ENCODE peak calls at places on chromosomes 12 and 14, in seven cellular contexts. One of them, this sample, is unnamed.
A peak's percentile ranks its signal among the peaks of the same experiment; 100 is the strongest.

GRCh38 chr12:48361664-48362339 is 11.1 kb upstream of the ZNF641 start:
- DNase-seq in NCI-H2029: no peak
- DNase-seq in SJCRH30: no peak
- DNase-seq in OCI-LY7: no peak
- DNase-seq in CMK: no peak
- DNase-seq in stimulated activated CD4-positive, alpha-beta T cell treated with anti-CD3 and anti-CD28 coated beads, Interleukin-12 subunit alpha, Interleukin-12 subunit beta, amount 100 ng/mL, for 4 hours: no peak
- DNase-seq in brain microvascular endothelial cell: no peak
- DNase-seq in this sample: no peak

GRCh38 chr14:76844223-76844622 is 18.0 kb downstream of the LRRC74A start:
- DNase-seq in NCI-H2029: peak; percentile 28
- DNase-seq in SJCRH30: no peak
- DNase-seq in OCI-LY7: no peak
- DNase-seq in CMK: peak; percentile 24
- DNase-seq in stimulated activated CD4-positive, alpha-beta T cell treated with anti-CD3 and anti-CD28 coated beads, Interleukin-12 subunit alpha, Interleukin-12 subunit beta, amount 100 ng/mL, for 4 hours: peak; percentile 50
- DNase-seq in brain microvascular endothelial cell: peak; percentile 20
- DNase-seq in this sample: no peak

GRCh38 chr14:68939893-68940613 is 39.0 kb downstream of the ACTN1 start:
- DNase-seq in NCI-H2029: no peak
- DNase-seq in SJCRH30: peak; percentile 91
- DNase-seq in OCI-LY7: no peak
- DNase-seq in CMK: no peak
- DNase-seq in stimulated activated CD4-positive, alpha-beta T cell treated with anti-CD3 and anti-CD28 coated beads, Interleukin-12 subunit alpha, Interleukin-12 subunit beta, amount 100 ng/mL, for 4 hours: no peak
- DNase-seq in brain microvascular endothelial cell: peak; percentile 99
- DNase-seq in this sample: no peak

GRCh38 chr12:91990525-91990924 is 155.1 kb downstream of the BTG1 start:
- DNase-seq in NCI-H2029: no peak
- DNase-seq in SJCRH30: no peak
- DNase-seq in OCI-LY7: no peak
- DNase-seq in CMK: no peak
- DNase-seq in stimulated activated CD4-positive, alpha-beta T cell treated with anti-CD3 and anti-CD28 coated beads, Interleukin-12 subunit alpha, Interleukin-12 subunit beta, amount 100 ng/mL, for 4 hours: no peak
- DNase-seq in brain microvascular endothelial cell: no peak
- DNase-seq in this sample: no peak

GRCh38 chr12:6363330-6364036 is 11.9 kb downstream of the SCNN1A start:
- DNase-seq in NCI-H2029: no peak
- DNase-seq in SJCRH30: no peak
- DNase-seq in OCI-LY7: peak; percentile 72
- DNase-seq in CMK: no peak
- DNase-seq in stimulated activated CD4-positive, alpha-beta T cell treated with anti-CD3 and anti-CD28 coated beads, Interleukin-12 subunit alpha, Interleukin-12 subunit beta, amount 100 ng/mL, for 4 hours: peak; percentile 75
- DNase-seq in brain microvascular endothelial cell: no peak
- DNase-seq in this sample: peak; percentile 58

GRCh38 chr12:7555752-7556151 is 52.2 kb upstream of the CD163 start:
- DNase-seq in NCI-H2029: no peak
- DNase-seq in SJCRH30: peak; percentile 24
- DNase-seq in OCI-LY7: no peak
- DNase-seq in CMK: no peak
- DNase-seq in stimulated activated CD4-positive, alpha-beta T cell treated with anti-CD3 and anti-CD28 coated beads, Interleukin-12 subunit alpha, Interleukin-12 subunit beta, amount 100 ng/mL, for 4 hours: no peak
- DNase-seq in brain microvascular endothelial cell: peak; percentile 77
- DNase-seq in this sample: no peak

GRCh38 chr12:91222746-91223145 is 40.1 kb upstream of the DCN start:
- DNase-seq in NCI-H2029: no peak
- DNase-seq in SJCRH30: no peak
- DNase-seq in OCI-LY7: no peak
- DNase-seq in CMK: no peak
- DNase-seq in stimulated activated CD4-positive, alpha-beta T cell treated with anti-CD3 and anti-CD28 coated beads, Interleukin-12 subunit alpha, Interleukin-12 subunit beta, amount 100 ng/mL, for 4 hours: no peak
- DNase-seq in brain microvascular endothelial cell: peak; percentile 31
- DNase-seq in this sample: no peak

GRCh38 chr12:45789025-45789424 is 59.5 kb downstream of the ARID2 start:
- DNase-seq in NCI-H2029: no peak
- DNase-seq in SJCRH30: peak; percentile 12
- DNase-seq in OCI-LY7: peak; percentile 10
- DNase-seq in CMK: no peak
- DNase-seq in stimulated activated CD4-positive, alpha-beta T cell treated with anti-CD3 and anti-CD28 coated beads, Interleukin-12 subunit alpha, Interleukin-12 subunit beta, amount 100 ng/mL, for 4 hours: no peak
- DNase-seq in brain microvascular endothelial cell: peak; percentile 54
- DNase-seq in this sample: no peak

GRCh38 chr12:47075192-47076084 is 4.0 kb upstream of the PCED1B start:
- DNase-seq in NCI-H2029: no peak
- DNase-seq in SJCRH30: no peak
- DNase-seq in OCI-LY7: no peak
- DNase-seq in CMK: no peak
- DNase-seq in stimulated activated CD4-positive, alpha-beta T cell treated with anti-CD3 and anti-CD28 coated beads, Interleukin-12 subunit alpha, Interleukin-12 subunit beta, amount 100 ng/mL, for 4 hours: no peak
- DNase-seq in brain microvascular endothelial cell: no peak
- DNase-seq in this sample: no peak

GRCh38 chr12:88057994-88058718 is 29.0 kb upstream of the C12orf50 start:
- DNase-seq in NCI-H2029: no peak
- DNase-seq in SJCRH30: no peak
- DNase-seq in OCI-LY7: no peak
- DNase-seq in CMK: no peak
- DNase-seq in stimulated activated CD4-positive, alpha-beta T cell treated with anti-CD3 and anti-CD28 coated beads, Interleukin-12 subunit alpha, Interleukin-12 subunit beta, amount 100 ng/mL, for 4 hours: no peak
- DNase-seq in brain microvascular endothelial cell: peak; percentile 3
- DNase-seq in this sample: no peak

GRCh38 chr14:38469156-38469555 is 213.3 kb upstream of the CLEC14A start:
- DNase-seq in NCI-H2029: no peak
- DNase-seq in SJCRH30: no peak
- DNase-seq in OCI-LY7: no peak
- DNase-seq in CMK: no peak
- DNase-seq in stimulated activated CD4-positive, alpha-beta T cell treated with anti-CD3 and anti-CD28 coated beads, Interleukin-12 subunit alpha, Interleukin-12 subunit beta, amount 100 ng/mL, for 4 hours: no peak
- DNase-seq in brain microvascular endothelial cell: no peak
- DNase-seq in this sample: no peak

GRCh38 chr14:63046339-63047268 is 1.3 kb upstream of the KCNH5 start:
- DNase-seq in NCI-H2029: no peak
- DNase-seq in SJCRH30: no peak
- DNase-seq in OCI-LY7: no peak
- DNase-seq in CMK: no peak
- DNase-seq in stimulated activated CD4-positive, alpha-beta T cell treated with anti-CD3 and anti-CD28 coated beads, Interleukin-12 subunit alpha, Interleukin-12 subunit beta, amount 100 ng/mL, for 4 hours: no peak
- DNase-seq in brain microvascular endothelial cell: no peak
- DNase-seq in this sample: no peak

GRCh38 chr12:22306311-22306710 is 28.2 kb downstream of the ST8SIA1 start:
- DNase-seq in NCI-H2029: no peak
- DNase-seq in SJCRH30: no peak
- DNase-seq in OCI-LY7: no peak
- DNase-seq in CMK: no peak
- DNase-seq in stimulated activated CD4-positive, alpha-beta T cell treated with anti-CD3 and anti-CD28 coated beads, Interleukin-12 subunit alpha, Interleukin-12 subunit beta, amount 100 ng/mL, for 4 hours: no peak
- DNase-seq in brain microvascular endothelial cell: no peak
- DNase-seq in this sample: no peak

GRCh38 chr12:29167410-29167809 is 18.3 kb downstream of the FAR2 start:
- DNase-seq in NCI-H2029: no peak
- DNase-seq in SJCRH30: no peak
- DNase-seq in OCI-LY7: no peak
- DNase-seq in CMK: no peak
- DNase-seq in stimulated activated CD4-positive, alpha-beta T cell treated with anti-CD3 and anti-CD28 coated beads, Interleukin-12 subunit alpha, Interleukin-12 subunit beta, amount 100 ng/mL, for 4 hours: no peak
- DNase-seq in brain microvascular endothelial cell: no peak
- DNase-seq in this sample: no peak

GRCh38 chr14:20657216-20658211 is 16.0 kb upstream of the OR6S1 start:
- DNase-seq in NCI-H2029: no peak
- DNase-seq in SJCRH30: no peak
- DNase-seq in OCI-LY7: no peak
- DNase-seq in CMK: no peak
- DNase-seq in stimulated activated CD4-positive, alpha-beta T cell treated with anti-CD3 and anti-CD28 coated beads, Interleukin-12 subunit alpha, Interleukin-12 subunit beta, amount 100 ng/mL, for 4 hours: no peak
- DNase-seq in brain microvascular endothelial cell: peak; percentile 49
- DNase-seq in this sample: peak; percentile 74

GRCh38 chr12:84730561-84731162 is 181.9 kb downstream of the SLC6A15 start:
- DNase-seq in NCI-H2029: no peak
- DNase-seq in SJCRH30: no peak
- DNase-seq in OCI-LY7: no peak
- DNase-seq in CMK: no peak
- DNase-seq in stimulated activated CD4-positive, alpha-beta T cell treated with anti-CD3 and anti-CD28 coated beads, Interleukin-12 subunit alpha, Interleukin-12 subunit beta, amount 100 ng/mL, for 4 hours: no peak
- DNase-seq in brain microvascular endothelial cell: no peak
- DNase-seq in this sample: no peak

GRCh38 chr14:95464524-95464923 is 51.9 kb downstream of the SYNE3 start:
- DNase-seq in NCI-H2029: no peak
- DNase-seq in SJCRH30: no peak
- DNase-seq in OCI-LY7: peak; percentile 90
- DNase-seq in CMK: no peak
- DNase-seq in stimulated activated CD4-positive, alpha-beta T cell treated with anti-CD3 and anti-CD28 coated beads, Interleukin-12 subunit alpha, Interleukin-12 subunit beta, amount 100 ng/mL, for 4 hours: no peak
- DNase-seq in brain microvascular endothelial cell: no peak
- DNase-seq in this sample: no peak

GRCh38 chr14:73057939-73058223 is 453 bp upstream of the RBM25 start:
- DNase-seq in NCI-H2029: no peak
- DNase-seq in SJCRH30: no peak
- DNase-seq in OCI-LY7: no peak
- DNase-seq in CMK: no peak
- DNase-seq in stimulated activated CD4-positive, alpha-beta T cell treated with anti-CD3 and anti-CD28 coated beads, Interleukin-12 subunit alpha, Interleukin-12 subunit beta, amount 100 ng/mL, for 4 hours: no peak
- DNase-seq in brain microvascular endothelial cell: no peak
- DNase-seq in this sample: no peak

GRCh38 chr14:96229315-96229714 is 24.7 kb downstream of the BDKRB2 start:
- DNase-seq in NCI-H2029: no peak
- DNase-seq in SJCRH30: no peak
- DNase-seq in OCI-LY7: no peak
- DNase-seq in CMK: no peak
- DNase-seq in stimulated activated CD4-positive, alpha-beta T cell treated with anti-CD3 and anti-CD28 coated beads, Interleukin-12 subunit alpha, Interleukin-12 subunit beta, amount 100 ng/mL, for 4 hours: no peak
- DNase-seq in brain microvascular endothelial cell: no peak
- DNase-seq in this sample: no peak

GRCh38 chr14:22852940-22853767 is 16.8 kb downstream of the MMP14 start:
- DNase-seq in NCI-H2029: peak; percentile 98
- DNase-seq in SJCRH30: peak; percentile 93
- DNase-seq in OCI-LY7: peak; percentile 90
- DNase-seq in CMK: peak; percentile 73
- DNase-seq in stimulated activated CD4-positive, alpha-beta T cell treated with anti-CD3 and anti-CD28 coated beads, Interleukin-12 subunit alpha, Interleukin-12 subunit beta, amount 100 ng/mL, for 4 hours: peak; percentile 93
- DNase-seq in brain microvascular endothelial cell: peak; percentile 78
- DNase-seq in this sample: peak; percentile 25

GRCh38 chr14:45252356-45253069 is 489 bp downstream of the MIS18BP1 start:
- DNase-seq in NCI-H2029: no peak
- DNase-seq in SJCRH30: peak; percentile 47
- DNase-seq in OCI-LY7: peak; percentile 43
- DNase-seq in CMK: no peak
- DNase-seq in stimulated activated CD4-positive, alpha-beta T cell treated with anti-CD3 and anti-CD28 coated beads, Interleukin-12 subunit alpha, Interleukin-12 subunit beta, amount 100 ng/mL, for 4 hours: no peak
- DNase-seq in brain microvascular endothelial cell: no peak
- DNase-seq in this sample: no peak

GRCh38 chr12:28040251-28040650 is 67.7 kb upstream of the PTHLH start:
- DNase-seq in NCI-H2029: no peak
- DNase-seq in SJCRH30: no peak
- DNase-seq in OCI-LY7: no peak
- DNase-seq in CMK: no peak
- DNase-seq in stimulated activated CD4-positive, alpha-beta T cell treated with anti-CD3 and anti-CD28 coated beads, Interleukin-12 subunit alpha, Interleukin-12 subunit beta, amount 100 ng/mL, for 4 hours: no peak
- DNase-seq in brain microvascular endothelial cell: no peak
- DNase-seq in this sample: no peak

GRCh38 chr12:20507711-20508110 is 139.4 kb downstream of the PDE3A start:
- DNase-seq in NCI-H2029: no peak
- DNase-seq in SJCRH30: no peak
- DNase-seq in OCI-LY7: no peak
- DNase-seq in CMK: no peak
- DNase-seq in stimulated activated CD4-positive, alpha-beta T cell treated with anti-CD3 and anti-CD28 coated beads, Interleukin-12 subunit alpha, Interleukin-12 subunit beta, amount 100 ng/mL, for 4 hours: no peak
- DNase-seq in brain microvascular endothelial cell: no peak
- DNase-seq in this sample: no peak

GRCh38 chr12:22287056-22287455 is 47.5 kb downstream of the ST8SIA1 start:
- DNase-seq in NCI-H2029: no peak
- DNase-seq in SJCRH30: no peak
- DNase-seq in OCI-LY7: no peak
- DNase-seq in CMK: no peak
- DNase-seq in stimulated activated CD4-positive, alpha-beta T cell treated with anti-CD3 and anti-CD28 coated beads, Interleukin-12 subunit alpha, Interleukin-12 subunit beta, amount 100 ng/mL, for 4 hours: no peak
- DNase-seq in brain microvascular endothelial cell: no peak
- DNase-seq in this sample: no peak

GRCh38 chr12:121232977-121233627 is 23.2 kb downstream of the P2RX4 start:
- DNase-seq in NCI-H2029: no peak
- DNase-seq in SJCRH30: no peak
- DNase-seq in OCI-LY7: no peak
- DNase-seq in CMK: no peak
- DNase-seq in stimulated activated CD4-positive, alpha-beta T cell treated with anti-CD3 and anti-CD28 coated beads, Interleukin-12 subunit alpha, Interleukin-12 subunit beta, amount 100 ng/mL, for 4 hours: no peak
- DNase-seq in brain microvascular endothelial cell: no peak
- DNase-seq in this sample: no peak

GRCh38 chr12:98227162-98227561 is 288.2 kb upstream of the TMPO start:
- DNase-seq in NCI-H2029: peak; percentile 13
- DNase-seq in SJCRH30: peak; percentile 36
- DNase-seq in OCI-LY7: peak; percentile 20
- DNase-seq in CMK: no peak
- DNase-seq in stimulated activated CD4-positive, alpha-beta T cell treated with anti-CD3 and anti-CD28 coated beads, Interleukin-12 subunit alpha, Interleukin-12 subunit beta, amount 100 ng/mL, for 4 hours: no peak
- DNase-seq in brain microvascular endothelial cell: no peak
- DNase-seq in this sample: no peak

GRCh38 chr12:52335598-52336262 is 14.5 kb upstream of the KRT83 start:
- DNase-seq in NCI-H2029: peak; percentile 89
- DNase-seq in SJCRH30: no peak
- DNase-seq in OCI-LY7: no peak
- DNase-seq in CMK: no peak
- DNase-seq in stimulated activated CD4-positive, alpha-beta T cell treated with anti-CD3 and anti-CD28 coated beads, Interleukin-12 subunit alpha, Interleukin-12 subunit beta, amount 100 ng/mL, for 4 hours: no peak
- DNase-seq in brain microvascular endothelial cell: no peak
- DNase-seq in this sample: no peak

GRCh38 chr14:79278798-79279644 is 932.3 kb downstream of the DIO2 start:
- DNase-seq in NCI-H2029: peak; percentile 26
- DNase-seq in SJCRH30: peak; percentile 72
- DNase-seq in OCI-LY7: no peak
- DNase-seq in CMK: no peak
- DNase-seq in stimulated activated CD4-positive, alpha-beta T cell treated with anti-CD3 and anti-CD28 coated beads, Interleukin-12 subunit alpha, Interleukin-12 subunit beta, amount 100 ng/mL, for 4 hours: no peak
- DNase-seq in brain microvascular endothelial cell: peak; percentile 88
- DNase-seq in this sample: peak; percentile 87

GRCh38 chr14:40413146-40413545 is 980.9 kb upstream of the FBXO33 start:
- DNase-seq in NCI-H2029: no peak
- DNase-seq in SJCRH30: no peak
- DNase-seq in OCI-LY7: no peak
- DNase-seq in CMK: no peak
- DNase-seq in stimulated activated CD4-positive, alpha-beta T cell treated with anti-CD3 and anti-CD28 coated beads, Interleukin-12 subunit alpha, Interleukin-12 subunit beta, amount 100 ng/mL, for 4 hours: no peak
- DNase-seq in brain microvascular endothelial cell: no peak
- DNase-seq in this sample: no peak

GRCh38 chr12:100058482-100059029 is 73.8 kb upstream of the ANKS1B start:
- DNase-seq in NCI-H2029: no peak
- DNase-seq in SJCRH30: no peak
- DNase-seq in OCI-LY7: no peak
- DNase-seq in CMK: no peak
- DNase-seq in stimulated activated CD4-positive, alpha-beta T cell treated with anti-CD3 and anti-CD28 coated beads, Interleukin-12 subunit alpha, Interleukin-12 subunit beta, amount 100 ng/mL, for 4 hours: no peak
- DNase-seq in brain microvascular endothelial cell: peak; percentile 74
- DNase-seq in this sample: no peak

GRCh38 chr12:107847830-107848229 is 73.3 kb downstream of the ASCL4 start:
- DNase-seq in NCI-H2029: no peak
- DNase-seq in SJCRH30: no peak
- DNase-seq in OCI-LY7: no peak
- DNase-seq in CMK: no peak
- DNase-seq in stimulated activated CD4-positive, alpha-beta T cell treated with anti-CD3 and anti-CD28 coated beads, Interleukin-12 subunit alpha, Interleukin-12 subunit beta, amount 100 ng/mL, for 4 hours: no peak
- DNase-seq in brain microvascular endothelial cell: no peak
- DNase-seq in this sample: peak; percentile 31

GRCh38 chr14:25094171-25094907 is 44.4 kb upstream of the STXBP6 start:
- DNase-seq in NCI-H2029: no peak
- DNase-seq in SJCRH30: no peak
- DNase-seq in OCI-LY7: no peak
- DNase-seq in CMK: no peak
- DNase-seq in stimulated activated CD4-positive, alpha-beta T cell treated with anti-CD3 and anti-CD28 coated beads, Interleukin-12 subunit alpha, Interleukin-12 subunit beta, amount 100 ng/mL, for 4 hours: no peak
- DNase-seq in brain microvascular endothelial cell: no peak
- DNase-seq in this sample: no peak

GRCh38 chr12:80864046-80864735 is 73.5 kb downstream of the LIN7A start:
- DNase-seq in NCI-H2029: no peak
- DNase-seq in SJCRH30: no peak
- DNase-seq in OCI-LY7: no peak
- DNase-seq in CMK: no peak
- DNase-seq in stimulated activated CD4-positive, alpha-beta T cell treated with anti-CD3 and anti-CD28 coated beads, Interleukin-12 subunit alpha, Interleukin-12 subunit beta, amount 100 ng/mL, for 4 hours: no peak
- DNase-seq in brain microvascular endothelial cell: no peak
- DNase-seq in this sample: no peak

GRCh38 chr12:125688223-125688622 is 623.0 kb downstream of the AACS start:
- DNase-seq in NCI-H2029: no peak
- DNase-seq in SJCRH30: no peak
- DNase-seq in OCI-LY7: no peak
- DNase-seq in CMK: no peak
- DNase-seq in stimulated activated CD4-positive, alpha-beta T cell treated with anti-CD3 and anti-CD28 coated beads, Interleukin-12 subunit alpha, Interleukin-12 subunit beta, amount 100 ng/mL, for 4 hours: no peak
- DNase-seq in brain microvascular endothelial cell: no peak
- DNase-seq in this sample: no peak

GRCh38 chr12:114686421-114687268 is 2.7 kb upstream of the TBX3 start:
- DNase-seq in NCI-H2029: no peak
- DNase-seq in SJCRH30: no peak
- DNase-seq in OCI-LY7: no peak
- DNase-seq in CMK: no peak
- DNase-seq in stimulated activated CD4-positive, alpha-beta T cell treated with anti-CD3 and anti-CD28 coated beads, Interleukin-12 subunit alpha, Interleukin-12 subunit beta, amount 100 ng/mL, for 4 hours: no peak
- DNase-seq in brain microvascular endothelial cell: no peak
- DNase-seq in this sample: no peak

GRCh38 chr12:93668919-93669418 is 8.2 kb upstream of the CRADD start:
- DNase-seq in NCI-H2029: no peak
- DNase-seq in SJCRH30: no peak
- DNase-seq in OCI-LY7: no peak
- DNase-seq in CMK: no peak
- DNase-seq in stimulated activated CD4-positive, alpha-beta T cell treated with anti-CD3 and anti-CD28 coated beads, Interleukin-12 subunit alpha, Interleukin-12 subunit beta, amount 100 ng/mL, for 4 hours: no peak
- DNase-seq in brain microvascular endothelial cell: no peak
- DNase-seq in this sample: no peak

GRCh38 chr12:51098611-51099010 is 15.2 kb upstream of the CSRNP2 start:
- DNase-seq in NCI-H2029: no peak
- DNase-seq in SJCRH30: peak; percentile 16
- DNase-seq in OCI-LY7: no peak
- DNase-seq in CMK: no peak
- DNase-seq in stimulated activated CD4-positive, alpha-beta T cell treated with anti-CD3 and anti-CD28 coated beads, Interleukin-12 subunit alpha, Interleukin-12 subunit beta, amount 100 ng/mL, for 4 hours: no peak
- DNase-seq in brain microvascular endothelial cell: no peak
- DNase-seq in this sample: no peak

GRCh38 chr12:16347391-16348298 is at the start of gene MGST1:
- DNase-seq in NCI-H2029: peak; percentile 71
- DNase-seq in SJCRH30: peak; percentile 73
- DNase-seq in OCI-LY7: peak; percentile 70
- DNase-seq in CMK: no peak
- DNase-seq in stimulated activated CD4-positive, alpha-beta T cell treated with anti-CD3 and anti-CD28 coated beads, Interleukin-12 subunit alpha, Interleukin-12 subunit beta, amount 100 ng/mL, for 4 hours: no peak
- DNase-seq in brain microvascular endothelial cell: peak; percentile 38
- DNase-seq in this sample: no peak